ENCODE peak calls at places on chromosomes 16 and 17, in ten cellular contexts. P, T, B, A, W, O, H, X, S and E are unnamed samples.

GRCh38 chr17:39181303-39181702 is 15.3 kb upstream of the ARL5C start:
- DNase-seq in H (no peak), W (no peak), S (no peak), A (no peak), P (no peak), B (no peak), O (no peak), X (no peak), T (no peak), E (no peak)

GRCh38 chr17:78915872-78916632 is 9.1 kb downstream of the TIMP2 start:
- DNase-seq in A (peak), H (no peak), P (peak), B (no peak), W (no peak), O (peak), T (no peak), X (peak), S (no peak), E (no peak)

GRCh38 chr16:1909661-1910231 is 8.5 kb downstream of the HS3ST6 start:
- DNase-seq in O (no peak), S (no peak), W (peak), P (no peak), H (no peak), B (no peak), A (no peak), X (no peak), T (peak), E (no peak)

GRCh38 chr16:15493416-15494181 is 59.2 kb downstream of the BMERB1 start:
- DNase-seq in O (no peak), B (no peak), H (no peak), P (no peak), A (no peak), X (no peak), S (no peak), T (no peak), W (no peak), E (no peak)

GRCh38 chr16:58051821-58052603 is 26.5 kb downstream of the MMP15 start:
- DNase-seq in T (no peak), O (no peak), A (no peak), W (no peak), H (no peak), P (no peak), B (no peak), X (no peak), S (no peak), E (no peak)

GRCh38 chr17:34993031-34993430 is 12.7 kb downstream of the LIG3 start:
- DNase-seq in H (no peak), X (no peak), S (no peak), W (no peak), A (no peak), P (no peak), O (no peak), B (no peak), T (no peak), E (no peak)

GRCh38 chr16:65059421-65059980 is 62.4 kb downstream of the CDH11 start:
- DNase-seq in A (no peak), X (no peak), S (no peak), P (no peak), O (no peak), H (no peak), T (no peak), B (no peak), W (no peak), E (no peak)

GRCh38 chr17:40541873-40542561 is 23.3 kb downstream of the CCR7 start:
- DNase-seq in W (no peak), S (no peak), T (no peak), X (no peak), O (no peak), A (no peak), B (no peak), P (no peak), H (no peak), E (no peak)

GRCh38 chr17:35368086-35368824 is 5.2 kb downstream of the SLFN11 start:
- DNase-seq in A (no peak), H (no peak), X (no peak), T (no peak), W (no peak), B (peak), O (no peak), P (no peak), S (peak), E (no peak)

GRCh38 chr17:429589-429988 is 77.0 kb upstream of the RPH3AL start:
- DNase-seq in P (no peak), B (no peak), H (no peak), A (no peak), O (no peak), S (no peak), W (no peak), T (no peak), X (no peak), E (no peak)

GRCh38 chr17:428414-428813 is 75.8 kb upstream of the RPH3AL start:
- DNase-seq in X (no peak), O (no peak), P (no peak), S (no peak), W (no peak), H (no peak), A (no peak), B (no peak), T (no peak), E (no peak)

GRCh38 chr17:427327-427726 is 74.7 kb upstream of the RPH3AL start:
- DNase-seq in P (no peak), X (no peak), A (no peak), S (no peak), O (no peak), T (no peak), W (no peak), H (no peak), B (no peak), E (no peak)

GRCh38 chr17:427891-428290 is 75.3 kb upstream of the RPH3AL start:
- DNase-seq in O (no peak), B (no peak), W (no peak), P (no peak), X (no peak), S (no peak), H (no peak), T (no peak), A (no peak), E (no peak)

DNA sequence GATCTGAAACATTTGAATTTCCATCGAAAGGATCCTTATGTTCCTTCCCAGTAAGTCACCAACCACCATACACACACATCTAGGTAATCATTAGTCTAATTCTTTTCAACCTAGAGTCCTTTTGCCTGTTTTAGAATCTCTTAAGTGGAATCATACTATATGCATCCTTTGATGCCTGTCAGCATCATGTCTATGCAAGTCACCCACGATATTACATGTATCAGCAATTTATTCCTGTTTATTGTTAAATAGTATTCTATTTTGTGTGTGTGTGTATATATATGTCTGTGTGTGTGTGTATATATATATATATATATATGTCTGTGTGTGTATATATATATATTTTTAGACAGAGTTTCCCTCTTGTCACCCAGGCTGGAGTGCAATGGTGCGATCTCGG is 78.9 kb upstream of the RPH3AL start:
- DNase-seq in H (no peak), X (no peak), B (no peak), S (no peak), A (no peak), W (no peak), O (no peak), T (no peak), P (no peak), E (no peak)
- TF ChIP-seq POLR2A in H (no peak), X (no peak), B (no peak), S (no peak), A (no peak), W (no peak), O (no peak), T (no peak), P (no peak), E (no peak)

GRCh38 chr17:4987767-4988083 is 250 bp upstream of the CAMTA2 start:
- DNase-seq in S (no peak), A (no peak), W (no peak), T (no peak), X (no peak), O (peak), B (no peak), H (no peak), P (no peak), E (no peak)

GRCh38 chr17:4988168-4988567 is 693 bp upstream of the CAMTA2 start:
- DNase-seq in H (peak), A (no peak), W (no peak), B (no peak), T (no peak), X (no peak), P (no peak), O (no peak), S (no peak), E (no peak)

GRCh38 chr17:4986403-4986802 is 1.1 kb downstream of the CAMTA2 start:
- DNase-seq in W (no peak), X (no peak), H (no peak), T (no peak), S (no peak), O (no peak), P (no peak), B (no peak), A (peak), E (no peak)

GRCh38 chr17:4986951-4987766 is at the start of gene CAMTA2:
- DNase-seq in X (peak), H (no peak), W (peak), P (peak), O (peak), A (peak), T (peak), B (peak), S (peak), E (peak)
- TF ChIP-seq POLR2A in X (peak), H (no peak), W (no peak), P (peak), O (peak), A (peak), T (peak), B (peak), S (peak), E (peak)

GRCh38 chr17:15918261-15918660 is 26.7 kb upstream of the ADORA2B start:
- DNase-seq in P (no peak), A (no peak), B (no peak), O (no peak), S (no peak), W (no peak), H (no peak), X (no peak), T (no peak), E (no peak)
- TF ChIP-seq POLR2A in P (no peak), A (no peak), B (no peak), O (no peak), S (no peak), W (no peak), H (no peak), X (no peak), T (no peak), E (no peak)

GRCh38 chr17:18116078-18116477 is 7.5 kb downstream of the MYO15A start:
- DNase-seq in B (no peak), T (no peak), O (no peak), W (no peak), S (no peak), X (no peak), H (no peak), A (no peak), P (no peak), E (no peak)
- TF ChIP-seq POLR2A in B (no peak), T (no peak), O (no peak), W (no peak), S (no peak), X (no peak), H (no peak), A (no peak), P (no peak), E (no peak)

GRCh38 chr17:6712058-6712853 is 913 bp downstream of the SLC13A5 start:
- DNase-seq in X (no peak), O (no peak), T (no peak), P (no peak), S (no peak), H (peak), A (no peak), W (no peak), B (no peak), E (no peak)

GRCh38 chr17:6711681-6712057 is 1.5 kb downstream of the SLC13A5 start:
- DNase-seq in T (no peak), A (no peak), X (no peak), W (no peak), B (no peak), O (no peak), P (no peak), H (no peak), S (no peak), E (no peak)

GRCh38 chr17:6712854-6713129 is 377 bp downstream of the SLC13A5 start:
- DNase-seq in O (no peak), P (no peak), T (no peak), H (no peak), W (no peak), S (no peak), B (no peak), A (no peak), X (no peak), E (no peak)

GRCh38 chr17:6710317-6710716 is 2.9 kb downstream of the SLC13A5 start:
- DNase-seq in H (no peak), O (no peak), W (no peak), X (no peak), B (no peak), T (no peak), P (no peak), S (no peak), A (no peak), E (no peak)

DNA sequence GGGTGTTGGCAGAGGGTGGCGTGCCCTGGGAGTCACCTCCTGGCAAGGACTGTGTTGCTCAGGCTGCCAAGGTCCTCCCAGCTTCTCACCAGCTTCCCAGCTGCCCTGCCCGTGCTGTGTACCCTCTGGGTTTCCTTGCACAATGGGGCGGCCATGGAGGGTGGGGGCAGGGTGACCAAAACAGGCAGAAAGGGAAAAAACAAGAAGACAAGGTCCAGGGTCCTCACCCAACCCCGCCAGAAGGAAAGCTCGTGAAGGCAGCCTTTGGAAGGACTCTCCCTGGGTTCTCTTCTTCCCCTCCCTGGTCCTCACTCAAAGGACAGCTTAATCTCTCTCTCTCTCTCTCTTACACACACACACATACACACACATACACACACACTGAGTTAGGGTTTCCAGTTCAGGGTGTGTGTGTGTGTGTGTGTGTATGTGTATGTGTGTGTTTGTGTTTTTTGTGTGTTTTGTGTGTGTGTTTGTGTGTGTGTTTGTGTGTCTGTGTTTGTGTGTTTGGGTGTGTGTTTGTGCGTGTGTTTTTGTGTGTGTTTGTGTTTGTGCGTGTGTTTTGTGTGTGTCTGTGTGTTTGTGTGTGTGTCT is 2.0 kb downstream of the SLC13A5 start:
- DNase-seq in W (no peak), T (no peak), H (peak), B (no peak), P (no peak), A (no peak), S (no peak), X (no peak), O (no peak), E (no peak)
- TF ChIP-seq POLR2A in W (no peak), T (no peak), H (no peak), B (no peak), P (no peak), A (no peak), S (no peak), X (no peak), O (no peak), E (no peak)

GRCh38 chr17:45162022-45162687 is 480 bp downstream of the HEXIM2 start:
- DNase-seq in O (no peak), B (no peak), H (no peak), P (no peak), A (peak), W (no peak), X (no peak), S (no peak), T (no peak), E (no peak)

GRCh38 chr17:45164734-45165269 is 3.1 kb downstream of the HEXIM2 start:
- DNase-seq in P (no peak), O (no peak), A (no peak), H (no peak), B (no peak), S (no peak), T (no peak), W (no peak), X (no peak), E (no peak)

GRCh38 chr17:45161288-45162021 is at the start of gene HEXIM2:
- DNase-seq in S (peak), H (peak), X (peak), A (peak), T (peak), B (peak), W (peak), P (peak), O (peak), E (peak)

GRCh38 chr17:45156242-45156641 is 5.4 kb upstream of the HEXIM2 start:
- DNase-seq in H (no peak), B (no peak), O (no peak), T (no peak), S (no peak), W (no peak), A (no peak), X (no peak), P (no peak), E (no peak)

DNA sequence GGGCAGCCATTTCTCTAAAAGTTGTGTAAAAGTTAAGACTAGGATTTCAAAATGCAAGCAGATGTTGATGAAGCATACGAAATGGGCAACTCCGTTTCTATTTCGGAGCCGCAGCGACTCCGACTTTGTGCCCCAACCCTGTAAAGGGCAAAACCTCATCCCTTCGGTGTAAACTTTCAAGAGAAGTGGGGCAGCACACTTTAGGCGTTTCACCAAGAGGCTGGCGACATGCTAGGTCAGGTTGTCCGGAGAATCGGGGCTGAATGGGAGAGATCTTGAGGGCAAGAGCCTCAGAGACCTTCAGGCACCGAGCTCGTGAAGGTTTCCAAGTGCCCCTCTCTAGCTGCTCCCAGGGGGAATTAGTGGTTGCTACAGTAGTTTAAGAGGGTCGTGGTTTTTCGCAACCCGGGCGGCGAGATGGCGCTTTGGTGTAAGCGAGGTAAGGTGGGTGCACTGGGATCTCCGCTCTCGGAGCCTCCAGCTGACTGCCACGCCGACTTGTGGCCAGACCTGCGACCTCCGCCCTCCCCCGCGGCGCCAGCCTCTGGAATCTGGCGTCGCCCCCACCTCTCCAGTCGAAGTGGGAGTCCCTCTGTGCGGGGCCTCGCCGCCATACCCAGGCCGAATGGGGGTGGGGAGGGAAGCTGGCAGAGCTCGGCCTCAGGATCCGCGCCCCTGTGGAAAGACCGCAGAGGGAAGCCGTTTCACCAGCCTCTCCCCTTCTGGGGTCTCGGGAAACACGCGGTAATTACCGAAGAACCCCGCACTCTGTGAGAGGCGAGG is 979 bp upstream of the HEXIM2 start:
- DNase-seq in P (no peak), T (peak), S (no peak), A (peak), H (no peak), O (peak), W (peak), X (no peak), B (no peak), E (peak)
- TF ChIP-seq POLR2A in P (no peak), T (no peak), S (no peak), A (no peak), H (no peak), O (peak), W (no peak), X (peak), B (peak), E (no peak)

GRCh38 chr16:50369133-50369804 is 481 bp upstream of the BRD7 start:
- DNase-seq in S (no peak), A (no peak), B (no peak), W (no peak), O (no peak), X (no peak), H (no peak), P (no peak), T (peak), E (peak)
- TF ChIP-seq POLR2A in S (no peak), A (no peak), B (no peak), W (no peak), O (no peak), X (no peak), H (no peak), P (no peak), T (peak), E (peak)

DNA sequence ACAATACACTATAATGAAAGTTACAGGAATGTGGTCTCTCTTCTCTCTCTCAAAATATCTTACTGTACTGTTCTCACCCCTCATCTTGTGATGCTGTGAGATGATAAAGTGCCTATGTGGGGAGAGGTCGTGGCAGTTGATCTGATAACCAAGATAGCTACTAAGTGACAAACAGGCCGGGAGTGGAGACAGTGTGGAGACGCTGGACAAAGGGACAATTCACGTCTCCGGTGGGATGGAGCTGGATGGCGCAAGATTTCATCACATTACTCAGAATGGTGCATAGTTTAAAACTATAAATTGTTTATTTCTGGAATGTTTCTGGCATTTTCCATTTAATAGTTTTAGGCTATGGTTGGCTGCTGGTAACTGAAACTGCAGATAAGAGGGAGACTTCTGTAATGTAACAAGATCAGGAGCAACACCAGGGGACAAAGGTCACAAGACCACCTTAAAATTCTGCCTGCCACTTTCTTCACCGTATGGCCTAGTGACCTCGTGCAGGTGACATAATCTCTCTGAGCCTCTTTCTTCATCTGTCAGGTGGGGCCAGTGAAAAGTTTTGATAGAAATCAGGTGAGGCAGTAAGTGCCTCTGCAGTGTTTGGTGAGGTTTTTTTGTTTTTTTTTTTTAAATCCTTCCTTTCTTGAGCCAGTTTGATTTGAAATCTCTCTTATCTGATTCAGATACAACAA is 54.4 kb upstream of the LGALS9 start:
- DNase-seq in P (no peak), W (no peak), B (no peak), O (no peak), T (no peak), A (no peak), X (no peak), H (no peak), S (no peak), E (peak)
- TF ChIP-seq POLR2A in P (no peak), W (no peak), B (no peak), O (no peak), T (no peak), A (no peak), X (no peak), H (no peak), S (no peak), E (no peak)

GRCh38 chr17:30104575-30105339 is 11.9 kb upstream of the NSRP1 start:
- DNase-seq in O (peak), A (peak), T (peak), H (no peak), X (peak), S (peak), B (no peak), W (peak), P (peak), E (peak)
- TF ChIP-seq POLR2A in O (no peak), A (no peak), T (peak), H (no peak), X (no peak), S (no peak), B (no peak), W (no peak), P (no peak), E (no peak)